ENCODE peak calls at places on chromosome 10, in seven cellular contexts. M is CD4-positive, CD25-positive, alpha-beta regulatory T cell; G is EL; C is effector CD4-positive, alpha-beta T cell; K is posterior vena cava; D is GM12892; J is putamen. N is an unnamed sample.

GRCh38 chr10:71865561-71866041 is 14.6 kb upstream of the PSAP start:
- DNase-seq in K (peak), C (no peak), G (no peak), M (no peak), D (no peak), J (no peak), N (no peak)

GRCh38 chr10:27550823-27551222 is 46.7 kb downstream of the RAB18 start:
- DNase-seq in M (no peak), D (no peak), C (no peak), K (no peak), G (no peak), J (no peak), N (no peak)

GRCh38 chr10:35641430-35642015 is 573 bp downstream of the FZD8 start:
- DNase-seq in G (peak), C (no peak), J (no peak), K (peak), D (no peak), M (no peak), N (no peak)

GRCh38 chr10:27369832-27370231 is 129.2 kb upstream of the ACBD5 start:
- DNase-seq in D (no peak), J (no peak), M (no peak), K (no peak), C (no peak), G (peak), N (no peak)

GRCh38 chr10:22620140-22620857 is 94.1 kb downstream of the PIP4K2A start:
- DNase-seq in D (no peak), J (peak), M (no peak), C (no peak), G (peak), K (peak), N (no peak)

GRCh38 chr10:61754553-61755540 is 92.1 kb downstream of the CABCOCO1 start:
- DNase-seq in C (no peak), G (peak), K (no peak), D (no peak), J (no peak), M (no peak), N (no peak)

GRCh38 chr10:104518891-104519290 is 122.2 kb upstream of the SORCS3 start:
- DNase-seq in K (no peak), J (no peak), D (no peak), G (no peak), C (no peak), M (no peak), N (no peak)

GRCh38 chr10:93485690-93486089 is 3.6 kb upstream of the MYOF start:
- DNase-seq in C (no peak), M (no peak), G (no peak), J (no peak), K (no peak), D (no peak), N (no peak)

GRCh38 chr10:3495281-3495680 is 289.7 kb downstream of the KLF6 start:
- DNase-seq in G (no peak), J (no peak), M (no peak), K (no peak), D (no peak), C (no peak), N (no peak)

GRCh38 chr10:125032474-125032873 is 90.6 kb downstream of the ZRANB1 start:
- DNase-seq in C (no peak), J (no peak), D (no peak), M (no peak), K (peak), G (no peak), N (no peak)

GRCh38 chr10:32367793-32368453 is 21.0 kb upstream of the EPC1 start:
- DNase-seq in D (no peak), K (no peak), C (peak), J (peak), M (peak), G (peak), N (peak)

GRCh38 chr10:63819753-63820347 is 298.6 kb downstream of the REEP3 start:
- DNase-seq in G (peak), D (no peak), C (no peak), M (no peak), K (peak), J (peak), N (no peak)

GRCh38 chr10:60905580-60905979 is 38.4 kb downstream of the RHOBTB1 start:
- DNase-seq in D (no peak), J (no peak), C (no peak), G (peak), K (no peak), M (no peak), N (no peak)

N was measured in T-helper 1 cell.